ENCODE peak calls at places on chromosomes 7 and 10, in four cellular contexts. L, V, A and N are unnamed samples. For H3K27me3, the result is how much of the 10 kb centered on the place peaks cover.

GRCh38 chr10:121127151-121127906 is 276.2 kb downstream of the WDR11 start:
- DNase-seq in V (no peak), A (no peak), L (no peak), N (no peak)

GRCh38 chr7:157281221-157281998 is 55.4 kb upstream of the DNAJB6 start:
- DNase-seq in L (no peak), A (no peak), V (peak), N (no peak)

GRCh38 chr10:19811517-19811916 is 4.7 kb upstream of the PLXDC2 start:
- DNase-seq in V (peak), L (no peak), A (no peak), N (no peak)

GRCh38 chr10:13590886-13591285 is 4.1 kb downstream of the PRPF18 start:
- DNase-seq in A (no peak), L (no peak), V (no peak), N (no peak)

GRCh38 chr10:124281666-124282065 is 137.1 kb downstream of the OAT start:
- DNase-seq in V (no peak), A (no peak), L (no peak), N (no peak)

GRCh38 chr10:117488004-117488403 is 54.5 kb upstream of the EMX2 start:
- DNase-seq in A (no peak), V (no peak), L (no peak), N (no peak)

GRCh38 chr10:86344714-86345161 is 21.9 kb downstream of the GRID1 start:
- DNase-seq in L (no peak), A (no peak), V (no peak), N (no peak)

GRCh38 chr10:131311661-131312260 is at the start of gene TCERG1L:
- DNase-seq in L (no peak), A (no peak), V (peak), N (no peak)

GRCh38 chr7:147197006-147197405 is 1080.4 kb downstream of the CNTNAP2 start:
- DNase-seq in V (no peak), L (no peak), A (no peak), N (no peak)

GRCh38 chr10:79559726-79560125 is 481 bp downstream of the SFTPA2 start:
- DNase-seq in V (no peak), A (no peak), L (no peak), N (no peak)

GRCh38 chr10:93680414-93681047 is 21.9 kb downstream of the FRA10AC1 start:
- DNase-seq in V (peak), A (no peak), L (no peak), N (no peak)

GRCh38 chr7:71482284-71482683 is 350.3 kb downstream of the GALNT17 start:
- DNase-seq in V (no peak), L (no peak), A (no peak), N (no peak)

GRCh38 chr7:151429555-151430331 is 10.2 kb downstream of the CRYGN start:
- DNase-seq in L (no peak), A (no peak), V (no peak), N (peak)

GRCh38 chr10:33675235-33675634 is 340.8 kb upstream of the NRP1 start:
- DNase-seq in L (no peak), A (no peak), V (no peak), N (no peak)

GRCh38 chr10:3225589-3225988 is 53.0 kb upstream of the PITRM1 start:
- DNase-seq in V (no peak), A (no peak), L (no peak), N (no peak)

GRCh38 chr10:54441286-54441685 is 359.7 kb downstream of the PCDH15 start:
- DNase-seq in V (no peak), L (no peak), A (no peak), N (no peak)

GRCh38 chr7:132789281-132789680 is 213.0 kb upstream of the PLXNA4 start:
- DNase-seq in A (no peak), L (no peak), V (no peak), N (no peak)

GRCh38 chr10:114024876-114025609 is 18.6 kb upstream of the ADRB1 start:
- DNase-seq in L (no peak), V (no peak), A (no peak), N (no peak)

GRCh38 chr7:158002486-158003080 is 585.0 kb downstream of the PTPRN2 start:
- DNase-seq in L (no peak), A (no peak), V (no peak), N (no peak)

GRCh38 chr7:17184805-17185689 is 113.4 kb upstream of the AHR start:
- DNase-seq in L (no peak), V (no peak), A (no peak), N (no peak)

GRCh38 chr7:128740996-128741395 is 1.8 kb downstream of the CALU start:
- DNase-seq in L (no peak), V (no peak), A (no peak), N (no peak)

GRCh38 chr10:47181057-47181849 is 118.7 kb upstream of the GDF10 start:
- DNase-seq in A (no peak), V (no peak), L (no peak), N (no peak)

GRCh38 chr7:35729061-35729783 is 34.3 kb upstream of the HERPUD2 start:
- DNase-seq in A (no peak), V (no peak), L (no peak), N (no peak)

GRCh38 chr7:24135003-24135817 is 148.8 kb upstream of the NPY start:
- DNase-seq in V (no peak), L (no peak), A (no peak), N (no peak)

GRCh38 chr10:113045155-113046055 is 95.4 kb downstream of the TCF7L2 start:
- DNase-seq in L (no peak), A (no peak), V (no peak), N (no peak)

GRCh38 chr7:34747842-34748241 is 89.8 kb downstream of the NPSR1 start:
- DNase-seq in A (no peak), L (no peak), V (peak), N (no peak)

GRCh38 chr10:50293508-50294320 is 42.4 kb upstream of the ASAH2 start:
- DNase-seq in L (no peak), V (no peak), A (no peak), N (no peak)

GRCh38 chr7:917255-918117 is 37.0 kb downstream of the ADAP1 start:
- DNase-seq in V (no peak), L (no peak), A (peak), N (no peak)

GRCh38 chr10:3451516-3452185 is 279.1 kb upstream of the PITRM1 start:
- DNase-seq in L (no peak), A (no peak), V (no peak), N (no peak)

GRCh38 chr10:29256531-29256930 is 32.3 kb upstream of the LYZL1 start:
- DNase-seq in V (no peak), L (no peak), A (no peak), N (no peak)

GRCh38 chr7:14504134-14504533 is 398.4 kb downstream of the DGKB start:
- DNase-seq in A (no peak), V (no peak), L (no peak), N (no peak)

GRCh38 chr7:73633323-73633722 is 9.0 kb upstream of the MLXIPL start:
- DNase-seq in V (no peak), L (no peak), A (no peak), N (no peak)

GRCh38 chr7:73642834-73643233 is 18.5 kb upstream of the MLXIPL start:
- DNase-seq in A (no peak), V (no peak), L (no peak), N (no peak)

GRCh38 chr7:73633844-73634243 is 9.5 kb upstream of the MLXIPL start:
- DNase-seq in A (no peak), V (no peak), L (no peak), N (no peak)

GRCh38 chr7:73635428-73636200 is 11.3 kb upstream of the MLXIPL start:
- DNase-seq in V (no peak), A (no peak), L (no peak), N (no peak)

DNA sequence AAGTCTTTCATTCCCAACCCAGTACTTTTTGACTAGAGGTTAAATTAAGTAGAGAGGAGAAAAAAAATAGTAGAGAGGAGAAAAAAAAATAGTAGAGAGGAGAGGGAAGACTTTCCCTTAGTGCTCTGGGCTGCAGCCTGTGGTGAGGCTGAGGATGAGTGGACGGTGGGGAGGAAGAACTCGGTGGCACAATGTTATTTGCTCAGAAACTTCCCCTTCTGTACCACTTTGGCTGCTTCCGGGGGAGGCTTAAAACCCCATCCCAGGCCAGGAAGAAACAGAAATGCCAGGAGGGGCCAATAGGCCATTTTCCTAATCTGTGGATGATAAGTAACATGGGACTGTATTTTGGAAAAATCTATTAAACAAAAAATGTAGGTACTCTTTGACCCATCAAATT is 14.6 kb upstream of the MLXIPL start:
- DNase-seq in V (no peak), L (no peak), A (no peak), N (no peak)
- H3K27ac ChIP-seq in V (no peak), L (no peak), A (no peak), N (no peak)

GRCh38 chr10:71632896-71633600 is 86.5 kb downstream of the C10orf105 start:
- DNase-seq in A (no peak), V (no peak), L (no peak), N (no peak)

GRCh38 chr10:71634531-71635164 is 84.9 kb downstream of the C10orf105 start:
- DNase-seq in L (no peak), V (no peak), A (no peak), N (no peak)

GRCh38 chr10:71632200-71632820 is 87.3 kb downstream of the C10orf105 start:
- DNase-seq in L (no peak), A (no peak), V (no peak), N (no peak)

GRCh38 chr10:71635251-71635866 is 84.2 kb downstream of the C10orf105 start:
- DNase-seq in A (no peak), L (no peak), V (no peak), N (no peak)

DNA sequence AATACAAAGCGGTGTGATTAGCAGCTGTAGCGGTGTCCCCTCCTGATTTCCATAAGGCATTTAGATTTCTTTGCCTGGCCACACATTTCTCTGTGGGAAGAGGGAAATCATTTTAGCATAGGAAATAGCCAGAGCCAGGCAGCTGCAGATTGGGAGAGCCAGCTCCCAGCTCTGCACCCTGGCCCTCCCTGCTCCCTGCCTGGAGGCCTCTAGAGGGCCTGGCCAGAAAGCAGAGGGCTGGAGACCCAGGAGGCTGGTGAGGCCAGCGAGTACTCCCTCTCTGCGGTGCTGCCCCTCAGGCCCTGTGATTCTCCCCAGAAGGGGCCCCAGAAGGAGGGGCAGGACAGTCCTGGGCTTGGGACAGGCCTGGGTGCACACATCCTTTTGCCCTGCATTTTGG is 85.6 kb downstream of the C10orf105 start:
- DNase-seq in L (no peak), A (no peak), V (peak), N (no peak)
- H3K27me3 ChIP-seq in L (under half), A (under half), V (under half), N (under half)

GRCh38 chr10:132467464-132468149 is 70.0 kb upstream of the INPP5A start:
- DNase-seq in A (peak), V (no peak), L (no peak), N (no peak)
- H3K27ac ChIP-seq in A (no peak), V (no peak), L (no peak), N (no peak)

GRCh38 chr10:32646535-32646934 is 200.6 kb downstream of the CCDC7 start:
- DNase-seq in A (no peak), L (no peak), V (no peak), N (no peak)
- H3K27me3 ChIP-seq in A (under half), L (under half), V (under half), N (under half)

DNA sequence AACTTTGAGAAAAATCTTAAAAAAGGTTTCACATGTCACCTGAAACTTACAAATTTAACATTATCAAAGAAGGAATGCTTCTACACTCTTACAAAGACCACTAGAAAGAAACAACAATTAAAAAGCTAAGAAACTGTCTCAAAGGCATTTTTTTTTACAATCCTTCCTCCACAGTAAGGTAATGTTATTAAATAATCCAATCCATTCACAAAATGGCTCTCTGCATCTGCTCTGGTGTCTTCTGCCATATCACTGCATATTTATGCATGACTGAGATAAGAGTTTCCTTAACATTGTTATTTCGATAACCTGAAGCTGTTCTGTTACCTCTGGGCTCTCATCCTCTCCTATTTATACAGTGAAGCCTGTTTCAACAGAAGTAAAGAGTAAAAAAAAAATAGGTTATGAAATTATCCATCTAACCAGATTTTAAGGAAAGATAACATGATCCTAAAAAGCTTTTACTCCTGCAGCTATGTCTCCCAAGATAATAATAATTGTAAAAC is 8.5 kb downstream of the HNRNPA2B1 start:
- DNase-seq in L (no peak), A (no peak), V (no peak), N (no peak)
- H3K27ac ChIP-seq in L (peak), A (no peak), V (peak), N (no peak)

DNA sequence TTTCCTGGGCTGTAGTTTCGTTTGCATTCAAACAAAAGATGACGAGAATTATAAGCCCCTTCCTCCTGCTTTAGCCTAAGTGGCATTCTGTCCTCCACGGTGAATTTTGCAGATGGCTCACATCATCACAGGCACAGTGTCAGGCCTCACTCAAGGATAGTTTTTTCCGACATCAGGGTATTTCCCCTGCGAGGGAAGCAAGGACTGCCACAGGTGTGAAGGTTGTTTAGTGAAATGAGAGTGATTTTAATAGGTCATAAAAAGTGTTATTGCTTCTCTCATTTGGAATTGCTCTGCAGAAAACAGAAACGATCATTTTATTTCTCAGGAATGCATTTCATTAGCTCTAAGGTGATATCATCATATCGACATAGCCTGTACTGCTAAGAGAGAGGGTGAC is 128.7 kb upstream of the LANCL2 start:
- DNase-seq in V (no peak), A (no peak), L (no peak), N (no peak)
- H3K27me3 ChIP-seq in V (under half), A (under half), L (under half), N (under half)

GRCh38 chr10:95819620-95820329 is 63.8 kb downstream of the ENTPD1 start:
- DNase-seq in L (no peak), A (no peak), V (no peak), N (no peak)
- H3K27ac ChIP-seq in L (peak), A (no peak), V (no peak), N (no peak)